ENCODE peak calls at places on chromosomes 11 and 22, in six cellular contexts. C is pancreas; A is activated effector memory CD4-positive, alpha-beta T cell treated with Interleukin-2 at 50 U/mL for 16 hours; E is A549; F is brain pericyte; V is foreskin melanocyte. P is an unnamed sample.

GRCh38 chr11:129376658-129377341 is 1.2 kb downstream of the BARX2 start:
- DNase-seq in C (no peak), A (no peak), E (no peak), F (no peak), V (no peak), P (no peak)

GRCh38 chr11:46238078-46238966 is 39.1 kb upstream of the CREB3L1 start:
- DNase-seq in C (peak; percentile 85), A (peak; percentile 40), E (peak; percentile 77), F (no peak), V (no peak), P (no peak)

GRCh38 chr11:108117746-108118371 is 3.5 kb upstream of the ACAT1 start:
- DNase-seq in C (no peak), A (no peak), E (peak; percentile 63), F (no peak), V (peak; percentile 35), P (no peak)

GRCh38 chr11:606245-606644 is 9.5 kb downstream of the IRF7 start:
- DNase-seq in C (peak; percentile 68), A (no peak), E (peak; percentile 50), F (peak; percentile 72), V (no peak), P (no peak)

GRCh38 chr22:49667236-49667635 is 160.4 kb downstream of the BRD1 start:
- DNase-seq in C (no peak), A (no peak), E (no peak), F (no peak), V (no peak), P (no peak)

GRCh38 chr11:3136542-3137455 is 28.3 kb downstream of the OSBPL5 start:
- DNase-seq in C (peak; percentile 49), A (no peak), E (no peak), F (no peak), V (no peak), P (no peak)

GRCh38 chr11:118142809-118143208 is 9.8 kb downstream of the SCN4B start:
- DNase-seq in C (no peak), A (no peak), E (no peak), F (no peak), V (no peak), P (no peak)

GRCh38 chr22:35231585-35232084 is 25.7 kb upstream of the HMGXB4 start:
- DNase-seq in C (peak; percentile 82), A (peak; percentile 42), E (peak; percentile 78), F (no peak), V (peak; percentile 7), P (peak; percentile 36)

GRCh38 chr22:37588540-37589215 is 8.8 kb upstream of the LGALS2 start:
- DNase-seq in C (no peak), A (no peak), E (no peak), F (no peak), V (no peak), P (no peak)

GRCh38 chr22:39183991-39184585 is 31.6 kb upstream of the CBX7 start:
- DNase-seq in C (peak; percentile 80), A (no peak), E (peak; percentile 29), F (no peak), V (no peak), P (no peak)

GRCh38 chr11:116693206-116694016 is 79.4 kb downstream of the BUD13 start:
- DNase-seq in C (peak; percentile 70), A (no peak), E (no peak), F (no peak), V (no peak), P (no peak)

GRCh38 chr11:406796-407650 is 7.8 kb downstream of the SIGIRR start:
- DNase-seq in C (peak; percentile 80), A (peak; percentile 90), E (peak; percentile 90), F (no peak), V (peak; percentile 71), P (no peak)

GRCh38 chr22:45200862-45201511 is 37.3 kb downstream of the NUP50 start:
- DNase-seq in C (no peak), A (no peak), E (no peak), F (peak; percentile 74), V (no peak), P (no peak)

GRCh38 chr11:128783513-128783912 is 83.6 kb downstream of the KCNJ1 start:
- DNase-seq in C (no peak), A (no peak), E (no peak), F (no peak), V (no peak), P (no peak)

GRCh38 chr11:69834811-69835800 is 15.9 kb upstream of the FGF3 start:
- DNase-seq in C (no peak), A (no peak), E (no peak), F (no peak), V (no peak), P (no peak)